ENCODE peak calls at places on chromosomes 16 and 17, in five cellular contexts. U is foreskin fibroblast, M is tibial artery, H is endothelial cell, A is esophagus muscularis mucosa. Z is an unnamed sample.

GRCh38 chr17:7219434-7219811 is 213 bp downstream of the DLG4 start:
- DNase-seq in H (no peak), U (no peak), M (no peak), A (no peak), Z (no peak)

GRCh38 chr16:1788095-1788707 is 5.3 kb downstream of the IGFALS start:
- DNase-seq in H (no peak), U (no peak), M (no peak), A (no peak), Z (peak)

GRCh38 chr16:9199312-9199711 is 107.9 kb downstream of the HAPSTR1 start:
- DNase-seq in A (no peak), U (no peak), H (no peak), M (no peak), Z (no peak)

GRCh38 chr16:19872179-19872863 is 12.3 kb downstream of the GPRC5B start:
- DNase-seq in A (no peak), M (no peak), U (no peak), H (no peak), Z (peak)

GRCh38 chr16:84232969-84233368 is 6.8 kb downstream of the KCNG4 start:
- DNase-seq in U (no peak), M (no peak), A (no peak), H (no peak), Z (no peak)

GRCh38 chr16:11163761-11164261 is 92.2 kb downstream of the SOCS1 start:
- DNase-seq in H (peak), A (no peak), M (no peak), U (no peak), Z (peak)

GRCh38 chr16:1991135-1991551 is 1.4 kb downstream of the SYNGR3 start:
- DNase-seq in U (no peak), M (no peak), A (no peak), H (no peak), Z (no peak)

GRCh38 chr17:79843917-79844815 is 4.9 kb upstream of the CBX4 start:
- DNase-seq in A (no peak), H (peak), M (peak), U (peak), Z (peak)

GRCh38 chr17:40063915-40064531 is 1.3 kb downstream of the THRA start:
- DNase-seq in M (no peak), A (no peak), U (no peak), H (no peak), Z (no peak)

GRCh38 chr17:39357978-39358377 is 43.4 kb downstream of the FBXL20 start:
- DNase-seq in A (no peak), M (no peak), U (no peak), H (no peak), Z (no peak)

GRCh38 chr17:2051388-2052237 is 3.3 kb upstream of the HIC1 start:
- DNase-seq in A (no peak), M (no peak), H (no peak), U (no peak), Z (no peak)

GRCh38 chr16:11370084-11370931 is 25.0 kb downstream of the RMI2 start:
- DNase-seq in H (no peak), M (no peak), U (no peak), A (no peak), Z (no peak)

GRCh38 chr16:88328313-88328660 is 54.5 kb upstream of the ZNF469 start:
- DNase-seq in M (no peak), A (no peak), H (no peak), U (no peak), Z (peak)

GRCh38 chr17:65677932-65678331 is 116.5 kb upstream of the AXIN2 start:
- DNase-seq in U (peak), H (no peak), M (no peak), A (no peak), Z (no peak)

GRCh38 chr16:82694239-82694874 is 67.6 kb downstream of the CDH13 start:
- DNase-seq in U (peak), A (no peak), H (no peak), M (no peak), Z (no peak)

GRCh38 chr16:21684199-21684598 is 20.4 kb downstream of the OTOA start:
- DNase-seq in M (no peak), H (peak), U (no peak), A (no peak), Z (no peak)

GRCh38 chr17:81833160-81833920 is at the start of gene MCRIP1:
- DNase-seq in M (peak), A (peak), U (peak), H (peak), Z (peak)

GRCh38 chr16:57480127-57480753 is 6.1 kb downstream of the DOK4 start:
- DNase-seq in A (no peak), M (peak), H (no peak), U (no peak), Z (no peak)

GRCh38 chr17:76088041-76088867 is 9.3 kb downstream of the ZACN start:
- DNase-seq in A (no peak), H (no peak), M (no peak), U (no peak), Z (no peak)
- TF ChIP-seq CTCF in A (no peak), H (no peak), M (no peak), U (no peak), Z (no peak)

DNA sequence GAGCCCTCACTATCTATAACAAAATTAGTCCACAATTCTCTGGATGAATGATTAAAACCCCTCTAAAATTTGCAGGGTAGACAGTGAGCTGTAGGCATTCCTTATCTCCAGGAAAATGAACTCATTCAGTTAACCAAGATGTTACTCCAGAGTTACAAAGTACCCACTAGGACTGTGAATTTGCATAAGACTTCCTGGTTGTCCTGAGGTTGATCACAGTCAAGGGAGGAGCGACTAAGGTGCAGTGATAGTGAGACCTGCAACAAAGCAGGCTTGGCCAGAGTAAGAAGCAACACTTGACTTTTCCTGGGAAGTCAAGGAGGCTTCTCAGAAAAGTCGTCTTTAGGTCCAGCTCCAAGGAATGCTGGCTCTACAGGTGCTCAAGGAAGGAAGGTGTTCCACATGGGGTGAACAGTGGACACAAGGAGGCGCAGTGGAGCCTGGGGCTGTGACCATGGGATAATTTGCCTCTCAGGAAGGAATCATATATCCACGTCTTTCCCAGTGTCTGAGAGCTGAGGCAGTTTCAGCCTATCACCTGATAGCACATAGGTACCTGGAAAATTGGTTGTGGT is 821.0 kb upstream of the EEF2KMT start:
- DNase-seq in U (no peak), A (no peak), H (peak), M (no peak), Z (no peak)
- TF ChIP-seq CTCF in U (no peak), A (no peak), H (no peak), M (no peak), Z (no peak)

GRCh38 chr17:27428781-27429505 is 27.3 kb upstream of the KSR1 start:
- DNase-seq in M (no peak), U (no peak), A (no peak), H (no peak), Z (no peak)

GRCh38 chr17:27433521-27433920 is 22.7 kb upstream of the KSR1 start:
- DNase-seq in U (no peak), M (no peak), A (no peak), H (no peak), Z (no peak)

GRCh38 chr17:27429666-27430382 is 26.4 kb upstream of the KSR1 start:
- DNase-seq in A (no peak), M (no peak), U (no peak), H (no peak), Z (no peak)

GRCh38 chr17:27430383-27430840 is 25.8 kb upstream of the KSR1 start:
- DNase-seq in H (no peak), M (no peak), U (no peak), A (no peak), Z (no peak)

GRCh38 chr17:27430882-27431491 is 25.3 kb upstream of the KSR1 start:
- DNase-seq in H (peak), M (no peak), A (no peak), U (peak), Z (no peak)
- TF ChIP-seq CTCF in H (peak), M (peak), A (peak), U (peak), Z (peak)

GRCh38 chr16:78785218-78785617 is 685.8 kb downstream of the WWOX start:
- DNase-seq in H (no peak), U (no peak), A (no peak), M (no peak), Z (no peak)
- TF ChIP-seq CTCF in H (no peak), U (no peak), A (no peak), M (no peak), Z (no peak)

GRCh38 chr17:44921122-44921882 is 6.0 kb upstream of the GFAP start:
- DNase-seq in M (no peak), A (no peak), H (no peak), U (peak), Z (peak)
- TF ChIP-seq CTCF in M (no peak), A (no peak), H (no peak), U (no peak), Z (no peak)

Z was measured in left lung.